ENCODE peak calls at places on chromosomes 12 and 14, in six cellular contexts. N is endothelial cell, C is NCI-H2107, X is GM12892, V is HT1080, J is NCI-H1105. K is an unnamed sample.

GRCh38 chr12:48165089-48166031 is 8.0 kb upstream of the ASB8 start:
- DNase-seq in N (peak; percentile 55), C (peak; percentile 46), X (no peak), V (no peak), J (peak; percentile 62), K (peak; percentile 18)

GRCh38 chr12:30134229-30134628 is 350.5 kb upstream of the TMTC1 start:
- DNase-seq in N (no peak), C (no peak), X (no peak), V (peak; percentile 35), J (no peak), K (no peak)

GRCh38 chr14:74548881-74549280 is 55.3 kb downstream of the ISCA2 start:
- DNase-seq in N (no peak), C (no peak), X (no peak), V (no peak), J (no peak), K (no peak)

GRCh38 chr12:64681200-64682052 is 71.1 kb downstream of the RASSF3 start:
- DNase-seq in N (no peak), C (no peak), X (no peak), V (peak; percentile 18), J (no peak), K (no peak)

GRCh38 chr12:106586803-106587684 is 4.2 kb downstream of the RFX4 start:
- DNase-seq in N (peak; percentile 51), C (no peak), X (no peak), V (no peak), J (no peak), K (no peak)

GRCh38 chr14:103230021-103230420 is 104.0 kb upstream of the EIF5 start:
- DNase-seq in N (no peak), C (no peak), X (no peak), V (no peak), J (no peak), K (no peak)

GRCh38 chr14:23119362-23120327 is 590 bp upstream of the CEBPE start:
- DNase-seq in N (no peak), C (no peak), X (peak; percentile 54), V (no peak), J (no peak), K (no peak)

GRCh38 chr12:124833693-124834122 is 30.0 kb downstream of the SCARB1 start:
- DNase-seq in N (no peak), C (peak; percentile 62), X (no peak), V (no peak), J (no peak), K (no peak)

GRCh38 chr12:78279567-78279966 is 448.9 kb downstream of the NAV3 start:
- DNase-seq in N (no peak), C (no peak), X (no peak), V (no peak), J (no peak), K (no peak)

GRCh38 chr12:90999946-91000345 is 4.8 kb downstream of the EPYC start:
- DNase-seq in N (no peak), C (no peak), X (no peak), V (no peak), J (no peak), K (no peak)

GRCh38 chr14:74179775-74180354 is 59.4 kb upstream of the VSX2 start:
- DNase-seq in N (no peak), C (peak; percentile 10), X (no peak), V (no peak), J (no peak), K (no peak)

GRCh38 chr12:45305904-45306303 is 90.0 kb downstream of the ANO6 start:
- DNase-seq in N (no peak), C (no peak), X (no peak), V (no peak), J (no peak), K (no peak)

GRCh38 chr14:76456200-76456599 is 80.3 kb downstream of the ESRRB start:
- DNase-seq in N (peak; percentile 69), C (no peak), X (peak; percentile 29), V (peak; percentile 31), J (peak; percentile 62), K (peak; percentile 56)

GRCh38 chr14:103155013-103155412 is 31.8 kb downstream of the TNFAIP2 start:
- DNase-seq in N (no peak), C (no peak), X (no peak), V (peak; percentile 55), J (no peak), K (no peak)

GRCh38 chr12:113860059-113860820 is 105.9 kb downstream of the RBM19 start:
- DNase-seq in N (no peak), C (peak; percentile 83), X (no peak), V (no peak), J (peak; percentile 48), K (no peak)

GRCh38 chr12:633731-634130 is 29.5 kb downstream of the NINJ2 start:
- DNase-seq in N (no peak), C (no peak), X (no peak), V (no peak), J (no peak), K (no peak)

GRCh38 chr12:64497903-64498302 is 46.0 kb downstream of the TBK1 start:
- DNase-seq in N (no peak), C (no peak), X (no peak), V (no peak), J (no peak), K (no peak)

GRCh38 chr14:51534623-51535022 is 117.1 kb upstream of the FRMD6 start:
- DNase-seq in N (peak; percentile 6), C (no peak), X (no peak), V (peak; percentile 83), J (no peak), K (no peak)

GRCh38 chr12:1497161-1497560 is 97.2 kb downstream of the FBXL14 start:
- DNase-seq in N (no peak), C (no peak), X (no peak), V (no peak), J (no peak), K (no peak)

GRCh38 chr14:22952418-22952817 is 4.5 kb downstream of the HAUS4 start:
- DNase-seq in N (no peak), C (no peak), X (no peak), V (no peak), J (no peak), K (no peak)

GRCh38 chr14:64835431-64835830 is 44.3 kb downstream of the SPTB start:
- DNase-seq in N (no peak), C (no peak), X (no peak), V (no peak), J (no peak), K (no peak)

GRCh38 chr12:69837191-69838085 is 12.4 kb downstream of the MYRFL start:
- DNase-seq in N (no peak), C (no peak), X (no peak), V (peak; percentile 39), J (no peak), K (no peak)

GRCh38 chr14:92676031-92676430 is 72.4 kb downstream of the LGMN start:
- DNase-seq in N (no peak), C (no peak), X (no peak), V (no peak), J (no peak), K (no peak)

GRCh38 chr14:68734231-68734732 is 58.6 kb downstream of the ZFP36L1 start:
- DNase-seq in N (no peak), C (no peak), X (peak; percentile 42), V (peak; percentile 74), J (no peak), K (no peak)

GRCh38 chr12:92362785-92363184 is 217.1 kb upstream of the BTG1 start:
- DNase-seq in N (no peak), C (no peak), X (no peak), V (no peak), J (no peak), K (no peak)

GRCh38 chr12:13817131-13817530 is 164.3 kb downstream of the GRIN2B start:
- DNase-seq in N (no peak), C (no peak), X (no peak), V (peak; percentile 5), J (no peak), K (no peak)

GRCh38 chr12:75483411-75483810 is 2.9 kb downstream of the GLIPR1 start:
- DNase-seq in N (no peak), C (no peak), X (no peak), V (no peak), J (no peak), K (no peak)

GRCh38 chr12:110186059-110186458 is 61.9 kb downstream of the IFT81 start:
- DNase-seq in N (no peak), C (no peak), X (no peak), V (no peak), J (no peak), K (no peak)

GRCh38 chr14:58469309-58469708 is 41.8 kb downstream of the KIAA0586 start:
- DNase-seq in N (no peak), C (no peak), X (no peak), V (no peak), J (no peak), K (no peak)

GRCh38 chr14:47278233-47278842 is 397.1 kb downstream of the MDGA2 start:
- DNase-seq in N (peak; percentile 72), C (no peak), X (peak; percentile 0), V (peak; percentile 48), J (peak; percentile 54), K (peak; percentile 11)

GRCh38 chr12:130788515-130788914 is 50.5 kb downstream of the STX2 start:
- DNase-seq in N (no peak), C (no peak), X (no peak), V (no peak), J (no peak), K (no peak)

GRCh38 chr12:46831335-46832083 is 5.7 kb upstream of the SLC38A4 start:
- DNase-seq in N (peak; percentile 46), C (no peak), X (no peak), V (no peak), J (peak; percentile 30), K (no peak)

GRCh38 chr14:101584049-101584859 is 23.0 kb downstream of the DIO3 start:
- DNase-seq in N (no peak), C (no peak), X (no peak), V (no peak), J (no peak), K (no peak)

GRCh38 chr12:78002878-78003277 is 172.2 kb downstream of the NAV3 start:
- DNase-seq in N (no peak), C (no peak), X (no peak), V (no peak), J (no peak), K (no peak)

GRCh38 chr12:27711312-27711682 is 665 bp downstream of the MRPS35 start:
- DNase-seq in N (no peak), C (no peak), X (no peak), V (no peak), J (peak; percentile 29), K (no peak)

GRCh38 chr12:108854453-108855283 is 2.7 kb downstream of the SSH1 start:
- DNase-seq in N (no peak), C (no peak), X (no peak), V (peak; percentile 98), J (no peak), K (no peak)

GRCh38 chr12:132827763-132828703 is 636 bp downstream of the GOLGA3 start:
- DNase-seq in N (peak; percentile 37), C (no peak), X (peak; percentile 48), V (peak; percentile 79), J (no peak), K (no peak)

GRCh38 chr12:69324797-69325466 is 23.2 kb upstream of the LYZ start:
- DNase-seq in N (no peak), C (no peak), X (no peak), V (no peak), J (no peak), K (no peak)

GRCh38 chr12:8698132-8698829 is 490 bp downstream of the RIMKLB start:
- DNase-seq in N (peak; percentile 59), C (no peak), X (peak; percentile 41), V (peak; percentile 47), J (no peak), K (peak; percentile 45)